ENCODE peak calls at places on chromosome 9, in ten cellular contexts. One of them, this sample, is unnamed.

GRCh38 chr9:110814159-110814558 is 145.6 kb downstream of the MUSK start:
- DNase-seq in gastrocnemius medialis: no peak
- DNase-seq in Peyer's patch: no peak
- DNase-seq in heart left ventricle: no peak
- DNase-seq in sigmoid colon: no peak
- DNase-seq in body of pancreas: no peak
- DNase-seq in ovary: no peak
- DNase-seq in HepG2: no peak
- DNase-seq in testis: no peak
- DNase-seq in IMR-90: peak
- DNase-seq in this sample: no peak

GRCh38 chr9:97847474-97848236 is 5.4 kb upstream of the FOXE1 start:
- DNase-seq in gastrocnemius medialis: no peak
- DNase-seq in Peyer's patch: no peak
- DNase-seq in heart left ventricle: no peak
- DNase-seq in sigmoid colon: no peak
- DNase-seq in body of pancreas: no peak
- DNase-seq in ovary: no peak
- DNase-seq in HepG2: no peak
- DNase-seq in testis: no peak
- DNase-seq in IMR-90: no peak
- DNase-seq in this sample: no peak

GRCh38 chr9:98230789-98231188 is 24.7 kb downstream of the TBC1D2 start:
- DNase-seq in gastrocnemius medialis: no peak
- DNase-seq in Peyer's patch: no peak
- DNase-seq in heart left ventricle: no peak
- DNase-seq in sigmoid colon: no peak
- DNase-seq in body of pancreas: no peak
- DNase-seq in ovary: no peak
- DNase-seq in HepG2: no peak
- DNase-seq in testis: no peak
- DNase-seq in IMR-90: no peak
- DNase-seq in this sample: no peak

GRCh38 chr9:93869863-93870262 is 85.3 kb downstream of the BARX1 start:
- DNase-seq in gastrocnemius medialis: no peak
- DNase-seq in Peyer's patch: no peak
- DNase-seq in heart left ventricle: no peak
- DNase-seq in sigmoid colon: no peak
- DNase-seq in body of pancreas: no peak
- DNase-seq in ovary: no peak
- DNase-seq in HepG2: no peak
- DNase-seq in testis: no peak
- DNase-seq in IMR-90: no peak
- DNase-seq in this sample: no peak

GRCh38 chr9:121295662-121296191 is 27.8 kb downstream of the GSN start:
- DNase-seq in gastrocnemius medialis: peak
- DNase-seq in Peyer's patch: no peak
- DNase-seq in heart left ventricle: no peak
- DNase-seq in sigmoid colon: peak
- DNase-seq in body of pancreas: no peak
- DNase-seq in ovary: no peak
- DNase-seq in HepG2: no peak
- DNase-seq in testis: no peak
- DNase-seq in IMR-90: no peak
- DNase-seq in this sample: no peak

GRCh38 chr9:107711528-107711927 is 222.0 kb upstream of the KLF4 start:
- DNase-seq in gastrocnemius medialis: no peak
- DNase-seq in Peyer's patch: no peak
- DNase-seq in heart left ventricle: no peak
- DNase-seq in sigmoid colon: no peak
- DNase-seq in body of pancreas: no peak
- DNase-seq in ovary: no peak
- DNase-seq in HepG2: no peak
- DNase-seq in testis: no peak
- DNase-seq in IMR-90: peak
- DNase-seq in this sample: no peak

GRCh38 chr9:15150939-15151338 is 156.1 kb downstream of the TTC39B start:
- DNase-seq in gastrocnemius medialis: no peak
- DNase-seq in Peyer's patch: no peak
- DNase-seq in heart left ventricle: no peak
- DNase-seq in sigmoid colon: no peak
- DNase-seq in body of pancreas: no peak
- DNase-seq in ovary: no peak
- DNase-seq in HepG2: no peak
- DNase-seq in testis: no peak
- DNase-seq in IMR-90: no peak
- DNase-seq in this sample: no peak

GRCh38 chr9:38215465-38215864 is 146.4 kb upstream of the SHB start:
- DNase-seq in gastrocnemius medialis: no peak
- DNase-seq in Peyer's patch: no peak
- DNase-seq in heart left ventricle: no peak
- DNase-seq in sigmoid colon: no peak
- DNase-seq in body of pancreas: no peak
- DNase-seq in ovary: no peak
- DNase-seq in HepG2: no peak
- DNase-seq in testis: no peak
- DNase-seq in IMR-90: no peak
- DNase-seq in this sample: no peak

DNA sequence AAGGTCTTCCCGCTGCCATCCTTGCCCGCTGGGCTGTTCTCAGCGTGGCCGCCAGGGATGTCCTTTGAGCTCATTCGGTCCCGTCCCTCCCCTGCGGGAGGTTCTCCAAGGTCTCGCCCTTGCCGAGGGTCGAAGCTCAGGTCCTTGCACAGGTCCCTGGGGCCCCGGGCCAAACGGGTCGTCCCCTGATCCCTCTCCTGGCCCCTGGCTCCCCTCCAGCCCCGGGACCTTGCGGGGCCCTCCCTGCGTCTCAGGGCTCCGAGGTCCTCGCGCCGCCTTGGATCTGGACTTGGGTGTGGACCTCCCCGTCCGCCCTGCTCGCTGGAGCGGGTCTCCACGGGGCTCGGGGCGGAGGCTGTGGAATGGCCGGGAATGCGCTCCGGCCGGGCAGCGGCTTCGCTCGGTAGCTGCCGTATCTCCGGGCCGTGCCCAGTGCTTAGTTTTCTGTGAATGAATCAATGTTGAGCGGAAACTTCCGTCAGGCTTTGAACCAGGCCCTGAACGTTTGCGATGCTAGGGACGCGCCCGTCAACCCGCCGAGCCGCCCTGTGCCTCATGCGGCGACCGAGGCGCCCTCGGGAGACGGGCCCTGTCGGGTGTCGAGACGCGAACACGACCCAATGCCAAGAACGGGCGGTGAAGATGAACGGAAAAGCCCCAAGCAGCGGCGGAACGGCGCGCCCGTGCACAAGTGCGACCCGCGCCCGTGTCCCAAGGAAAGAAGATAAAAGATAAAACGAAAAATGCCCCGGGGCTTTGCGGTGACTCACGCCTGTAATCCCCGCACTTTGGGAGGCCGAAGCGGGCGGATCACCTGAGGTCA is 779 bp downstream of the RNU6ATAC start:
- DNase-seq in gastrocnemius medialis: peak
- DNase-seq in Peyer's patch: peak
- DNase-seq in heart left ventricle: peak
- DNase-seq in sigmoid colon: peak
- DNase-seq in body of pancreas: peak
- DNase-seq in ovary: peak
- DNase-seq in HepG2: no peak
- DNase-seq in testis: peak
- DNase-seq in IMR-90: peak
- DNase-seq in this sample: peak
- TF ChIP-seq POLR2A in gastrocnemius medialis: no peak
- TF ChIP-seq POLR2A in Peyer's patch: peak
- TF ChIP-seq POLR2A in heart left ventricle: no peak
- TF ChIP-seq POLR2A in sigmoid colon: no peak
- TF ChIP-seq POLR2A in body of pancreas: peak
- TF ChIP-seq POLR2A in ovary: no peak
- TF ChIP-seq POLR2A in HepG2: no peak
- TF ChIP-seq POLR2A in testis: no peak
- TF ChIP-seq POLR2A in IMR-90: no peak
- TF ChIP-seq POLR2A in this sample: no peak

GRCh38 chr9:113410207-113411158 is at the start of the genes C9orf43 and POLE3:
- DNase-seq in gastrocnemius medialis: peak
- DNase-seq in Peyer's patch: peak
- DNase-seq in heart left ventricle: peak
- DNase-seq in sigmoid colon: peak
- DNase-seq in body of pancreas: peak
- DNase-seq in ovary: peak
- DNase-seq in HepG2: peak
- DNase-seq in testis: peak
- DNase-seq in IMR-90: peak
- DNase-seq in this sample: peak
- TF ChIP-seq POLR2A in gastrocnemius medialis: peak
- TF ChIP-seq POLR2A in Peyer's patch: peak
- TF ChIP-seq POLR2A in heart left ventricle: peak
- TF ChIP-seq POLR2A in sigmoid colon: peak
- TF ChIP-seq POLR2A in body of pancreas: peak
- TF ChIP-seq POLR2A in ovary: peak
- TF ChIP-seq POLR2A in HepG2: peak
- TF ChIP-seq POLR2A in testis: peak
- TF ChIP-seq POLR2A in IMR-90: peak
- TF ChIP-seq POLR2A in this sample: no peak

DNA sequence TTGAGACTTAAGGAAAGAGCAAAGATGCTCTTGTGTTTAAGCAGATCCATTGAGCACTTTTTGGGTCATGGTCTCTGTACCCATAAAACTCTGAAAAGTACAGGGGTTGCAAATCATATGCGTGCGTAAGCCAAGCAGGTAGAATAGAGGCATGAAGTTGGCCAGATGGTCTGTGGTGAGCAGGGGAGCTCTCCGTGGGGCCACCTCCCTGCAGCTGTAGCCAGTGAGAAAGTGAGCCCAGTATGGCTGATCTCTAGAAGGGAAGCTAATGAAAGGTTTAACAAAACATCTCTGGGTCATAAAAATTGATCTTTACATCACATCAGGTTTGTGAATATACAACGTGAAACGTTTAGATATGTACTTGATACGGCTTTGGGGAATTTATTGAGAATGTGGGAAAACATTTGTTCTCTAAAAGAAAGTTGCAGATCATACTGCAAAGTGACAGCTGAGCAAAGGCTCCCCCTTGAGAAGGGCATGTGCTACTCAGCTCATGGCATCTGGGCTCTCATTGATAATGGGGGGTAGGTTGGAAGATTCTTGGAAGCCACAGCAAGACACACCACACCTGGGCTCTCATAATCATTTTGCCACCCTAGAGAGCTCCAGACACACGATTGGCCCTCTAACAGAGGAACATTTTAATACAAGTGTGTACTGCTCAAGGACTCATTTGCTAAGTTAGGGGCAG is 30.6 kb downstream of the SH3GL2 start:
- DNase-seq in gastrocnemius medialis: no peak
- DNase-seq in Peyer's patch: no peak
- DNase-seq in heart left ventricle: no peak
- DNase-seq in sigmoid colon: no peak
- DNase-seq in body of pancreas: no peak
- DNase-seq in ovary: no peak
- DNase-seq in HepG2: no peak
- DNase-seq in testis: no peak
- DNase-seq in IMR-90: no peak
- DNase-seq in this sample: no peak
- TF ChIP-seq POLR2A in gastrocnemius medialis: no peak
- TF ChIP-seq POLR2A in Peyer's patch: no peak
- TF ChIP-seq POLR2A in heart left ventricle: no peak
- TF ChIP-seq POLR2A in sigmoid colon: no peak
- TF ChIP-seq POLR2A in body of pancreas: no peak
- TF ChIP-seq POLR2A in ovary: no peak
- TF ChIP-seq POLR2A in HepG2: no peak
- TF ChIP-seq POLR2A in testis: no peak
- TF ChIP-seq POLR2A in IMR-90: no peak
- TF ChIP-seq POLR2A in this sample: no peak

DNA sequence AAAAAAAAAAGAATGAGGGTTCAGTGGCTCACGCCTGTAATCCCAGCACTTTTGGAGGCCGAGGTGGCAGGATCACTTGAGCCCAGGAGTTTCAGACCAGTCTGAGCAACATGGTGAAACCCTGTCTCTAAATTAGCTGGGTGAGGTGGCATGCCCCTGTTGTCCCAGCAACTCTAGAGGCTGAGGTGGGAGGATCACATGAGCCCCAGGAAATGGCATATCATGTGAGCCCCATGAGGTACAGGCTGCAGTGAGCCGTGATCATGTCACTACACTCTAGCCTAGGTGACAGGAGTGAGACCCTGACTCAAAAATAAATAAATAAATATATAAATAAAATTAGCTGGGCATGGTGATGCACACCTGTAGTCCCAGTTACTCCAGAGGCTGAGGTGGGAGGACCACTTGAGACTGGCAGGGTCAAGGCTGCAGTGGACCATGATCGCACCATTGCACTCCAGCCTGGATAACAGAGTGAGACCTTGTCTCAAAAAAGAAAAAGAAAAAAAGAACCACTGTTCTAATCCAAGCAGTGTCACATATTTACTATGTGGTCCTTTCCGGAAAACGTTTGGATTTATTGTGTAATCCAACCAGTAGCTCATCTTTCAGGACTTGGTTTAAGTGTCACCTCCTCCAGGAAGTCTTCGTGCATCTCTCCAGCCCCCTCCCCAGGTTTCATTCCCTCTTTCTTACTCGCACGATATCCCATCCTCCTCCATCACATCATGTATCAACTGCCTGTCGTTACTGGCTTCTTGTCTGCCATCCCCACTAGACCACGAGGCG is 12.3 kb upstream of the SPOUT1 start:
- DNase-seq in gastrocnemius medialis: no peak
- DNase-seq in Peyer's patch: no peak
- DNase-seq in heart left ventricle: no peak
- DNase-seq in sigmoid colon: no peak
- DNase-seq in body of pancreas: no peak
- DNase-seq in ovary: no peak
- DNase-seq in HepG2: peak
- DNase-seq in testis: no peak
- DNase-seq in IMR-90: no peak
- DNase-seq in this sample: no peak
- TF ChIP-seq POLR2A in gastrocnemius medialis: no peak
- TF ChIP-seq POLR2A in Peyer's patch: no peak
- TF ChIP-seq POLR2A in heart left ventricle: no peak
- TF ChIP-seq POLR2A in sigmoid colon: no peak
- TF ChIP-seq POLR2A in body of pancreas: no peak
- TF ChIP-seq POLR2A in ovary: no peak
- TF ChIP-seq POLR2A in HepG2: no peak
- TF ChIP-seq POLR2A in testis: no peak
- TF ChIP-seq POLR2A in IMR-90: no peak
- TF ChIP-seq POLR2A in this sample: no peak

DNA sequence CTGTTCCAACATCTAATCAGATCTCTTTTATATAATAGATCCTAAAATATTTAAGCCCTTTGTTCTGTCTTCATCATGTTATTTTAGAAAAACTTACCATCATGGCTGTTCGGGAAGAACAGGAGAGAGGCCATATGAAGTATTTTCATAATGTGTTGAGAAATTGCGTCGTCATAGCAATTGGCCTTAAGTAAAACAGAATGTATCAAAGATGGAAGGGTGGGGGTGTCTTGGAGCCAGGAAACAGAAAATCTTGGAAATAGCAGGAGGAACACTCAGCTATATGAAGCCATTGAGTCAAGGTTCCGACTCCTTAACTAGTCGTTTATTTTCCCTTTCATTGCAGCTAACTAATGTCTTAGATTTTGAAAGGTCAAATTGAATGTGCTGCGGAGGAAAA is 1.3 kb downstream of the SPTAN1 start:
- DNase-seq in gastrocnemius medialis: no peak
- DNase-seq in Peyer's patch: no peak
- DNase-seq in heart left ventricle: no peak
- DNase-seq in sigmoid colon: no peak
- DNase-seq in body of pancreas: no peak
- DNase-seq in ovary: no peak
- DNase-seq in HepG2: no peak
- DNase-seq in testis: no peak
- DNase-seq in IMR-90: peak
- DNase-seq in this sample: no peak
- TF ChIP-seq POLR2A in gastrocnemius medialis: no peak
- TF ChIP-seq POLR2A in Peyer's patch: no peak
- TF ChIP-seq POLR2A in heart left ventricle: no peak
- TF ChIP-seq POLR2A in sigmoid colon: no peak
- TF ChIP-seq POLR2A in body of pancreas: no peak
- TF ChIP-seq POLR2A in ovary: no peak
- TF ChIP-seq POLR2A in HepG2: no peak
- TF ChIP-seq POLR2A in testis: no peak
- TF ChIP-seq POLR2A in IMR-90: no peak
- TF ChIP-seq POLR2A in this sample: no peak